ENCODE peak calls at places on chromosomes 6 and 20, in eight cellular contexts. One of them, this sample, is unnamed.
A peak's percentile ranks its signal among the peaks of the same experiment; 100 is the strongest.

GRCh38 chr20:12237772-12238171 is 320.1 kb downstream of the BTBD3 start:
- DNase-seq in heart left ventricle: no peak
- DNase-seq in H54: no peak
- DNase-seq in uterus: peak; percentile 38
- DNase-seq in transverse colon: no peak
- DNase-seq in testis: no peak
- DNase-seq in adrenal gland: no peak
- DNase-seq in A549: no peak
- DNase-seq in this sample: peak; percentile 64

GRCh38 chr20:44691424-44692423 is 23.4 kb upstream of the CCN5 start:
- DNase-seq in transverse colon: no peak
- DNase-seq in A549: no peak
- DNase-seq in uterus: peak; percentile 59
- DNase-seq in heart left ventricle: peak; percentile 85
- DNase-seq in adrenal gland: no peak
- DNase-seq in testis: peak; percentile 59
- DNase-seq in H54: no peak
- DNase-seq in this sample: peak; percentile 79

GRCh38 chr20:40636486-40636885 is 52.5 kb downstream of the MAFB start:
- DNase-seq in testis: no peak
- DNase-seq in uterus: no peak
- DNase-seq in transverse colon: no peak
- DNase-seq in heart left ventricle: no peak
- DNase-seq in A549: no peak
- DNase-seq in H54: no peak
- DNase-seq in adrenal gland: no peak
- DNase-seq in this sample: no peak

GRCh38 chr20:59033616-59034165 is 1.6 kb upstream of the ATP5F1E start:
- DNase-seq in A549: no peak
- DNase-seq in testis: no peak
- DNase-seq in uterus: no peak
- DNase-seq in H54: no peak
- DNase-seq in heart left ventricle: no peak
- DNase-seq in adrenal gland: no peak
- DNase-seq in transverse colon: no peak
- DNase-seq in this sample: no peak

GRCh38 chr6:72784581-72784980 is 162.7 kb downstream of the KCNQ5 start:
- DNase-seq in transverse colon: no peak
- DNase-seq in A549: no peak
- DNase-seq in uterus: no peak
- DNase-seq in adrenal gland: no peak
- DNase-seq in H54: no peak
- DNase-seq in testis: no peak
- DNase-seq in heart left ventricle: no peak
- DNase-seq in this sample: no peak

GRCh38 chr6:152099816-152100618 is 292.5 kb downstream of the ESR1 start:
- DNase-seq in uterus: no peak
- DNase-seq in transverse colon: peak; percentile 10
- DNase-seq in H54: peak; percentile 24
- DNase-seq in adrenal gland: peak; percentile 67
- DNase-seq in testis: no peak
- DNase-seq in A549: no peak
- DNase-seq in heart left ventricle: peak; percentile 60
- DNase-seq in this sample: no peak

GRCh38 chr6:143745160-143746133 is 67.7 kb downstream of the PHACTR2 start:
- DNase-seq in heart left ventricle: no peak
- DNase-seq in uterus: no peak
- DNase-seq in testis: peak; percentile 67
- DNase-seq in A549: peak; percentile 17
- DNase-seq in H54: no peak
- DNase-seq in transverse colon: peak; percentile 62
- DNase-seq in adrenal gland: peak; percentile 69
- DNase-seq in this sample: no peak

GRCh38 chr20:1130058-1130694 is 11.8 kb downstream of the PSMF1 start:
- DNase-seq in uterus: no peak
- DNase-seq in heart left ventricle: no peak
- DNase-seq in transverse colon: no peak
- DNase-seq in H54: no peak
- DNase-seq in adrenal gland: no peak
- DNase-seq in testis: no peak
- DNase-seq in A549: no peak
- DNase-seq in this sample: no peak

GRCh38 chr6:44004136-44004535 is 123.1 kb downstream of the MRPL14 start:
- DNase-seq in adrenal gland: no peak
- DNase-seq in heart left ventricle: no peak
- DNase-seq in testis: no peak
- DNase-seq in H54: peak; percentile 51
- DNase-seq in uterus: no peak
- DNase-seq in transverse colon: no peak
- DNase-seq in A549: no peak
- DNase-seq in this sample: no peak

GRCh38 chr6:41548098-41548840 is 2.1 kb downstream of the FOXP4 start:
- DNase-seq in A549: no peak
- DNase-seq in transverse colon: peak; percentile 26
- DNase-seq in testis: no peak
- DNase-seq in H54: no peak
- DNase-seq in uterus: no peak
- DNase-seq in adrenal gland: no peak
- DNase-seq in heart left ventricle: peak; percentile 68
- DNase-seq in this sample: no peak

GRCh38 chr6:6915219-6915618 is 192.5 kb upstream of the RREB1 start:
- DNase-seq in H54: no peak
- DNase-seq in adrenal gland: no peak
- DNase-seq in testis: no peak
- DNase-seq in transverse colon: no peak
- DNase-seq in A549: no peak
- DNase-seq in heart left ventricle: no peak
- DNase-seq in uterus: no peak
- DNase-seq in this sample: no peak

GRCh38 chr6:150142304-150142656 is 564 bp upstream of the PPP1R14C start:
- DNase-seq in transverse colon: peak; percentile 47
- DNase-seq in uterus: no peak
- DNase-seq in A549: no peak
- DNase-seq in testis: peak; percentile 65
- DNase-seq in heart left ventricle: no peak
- DNase-seq in adrenal gland: no peak
- DNase-seq in H54: peak; percentile 24
- DNase-seq in this sample: no peak

GRCh38 chr20:33578510-33578909 is 83.6 kb upstream of the C20orf144 start:
- DNase-seq in A549: no peak
- DNase-seq in heart left ventricle: no peak
- DNase-seq in transverse colon: no peak
- DNase-seq in H54: no peak
- DNase-seq in testis: no peak
- DNase-seq in uterus: no peak
- DNase-seq in adrenal gland: no peak
- DNase-seq in this sample: no peak

GRCh38 chr6:159098636-159099106 is 53.9 kb upstream of the TAGAP start:
- DNase-seq in H54: no peak
- DNase-seq in heart left ventricle: no peak
- DNase-seq in testis: peak; percentile 20
- DNase-seq in A549: no peak
- DNase-seq in adrenal gland: peak; percentile 48
- DNase-seq in transverse colon: no peak
- DNase-seq in uterus: no peak
- DNase-seq in this sample: no peak

DNA sequence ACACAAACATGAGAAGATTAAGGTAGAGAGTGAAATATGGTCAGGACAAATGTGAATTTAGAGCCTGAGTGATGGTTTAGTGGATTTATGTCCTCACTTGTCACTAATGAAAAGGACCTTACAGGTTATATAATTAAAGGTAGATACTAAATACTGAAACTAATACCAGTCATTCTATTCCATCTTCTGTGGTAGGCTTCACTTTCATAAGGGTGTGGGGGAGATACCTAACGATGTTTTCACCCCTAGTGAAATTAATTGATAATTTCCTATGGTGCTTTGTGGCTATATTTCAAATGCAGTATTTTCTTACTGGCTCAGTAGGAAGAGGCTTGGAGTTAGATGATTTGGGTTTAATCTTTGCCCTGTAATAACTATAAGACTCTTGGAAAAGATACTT is 21.1 kb downstream of the RNF217 start:
- DNase-seq in transverse colon: no peak
- DNase-seq in testis: no peak
- DNase-seq in H54: no peak
- DNase-seq in heart left ventricle: no peak
- DNase-seq in adrenal gland: no peak
- DNase-seq in uterus: no peak
- DNase-seq in A549: no peak
- DNase-seq in this sample: no peak
- TF ChIP-seq POLR2A in transverse colon: no peak
- TF ChIP-seq POLR2A in testis: no peak
- TF ChIP-seq POLR2A in H54: no peak
- TF ChIP-seq POLR2A in heart left ventricle: no peak
- TF ChIP-seq POLR2A in adrenal gland: no peak
- TF ChIP-seq POLR2A in uterus: no peak
- TF ChIP-seq POLR2A in A549: no peak
- TF ChIP-seq POLR2A in this sample: no peak

GRCh38 chr20:49915380-49916145 is at the start of gene SPATA2:
- DNase-seq in A549: peak; percentile 89
- DNase-seq in uterus: peak; percentile 93
- DNase-seq in adrenal gland: peak; percentile 99
- DNase-seq in testis: peak; percentile 99
- DNase-seq in heart left ventricle: peak; percentile 97
- DNase-seq in transverse colon: peak; percentile 97
- DNase-seq in H54: peak; percentile 95
- DNase-seq in this sample: peak; percentile 99

GRCh38 chr20:49914310-49915117 is 815 bp downstream of the SPATA2 start:
- DNase-seq in transverse colon: no peak
- DNase-seq in uterus: no peak
- DNase-seq in adrenal gland: no peak
- DNase-seq in testis: no peak
- DNase-seq in heart left ventricle: no peak
- DNase-seq in A549: no peak
- DNase-seq in H54: peak; percentile 38
- DNase-seq in this sample: no peak

GRCh38 chr20:49918446-49918845 is 3.1 kb upstream of the SPATA2 start:
- DNase-seq in H54: no peak
- DNase-seq in testis: no peak
- DNase-seq in heart left ventricle: no peak
- DNase-seq in uterus: no peak
- DNase-seq in A549: no peak
- DNase-seq in adrenal gland: no peak
- DNase-seq in transverse colon: no peak
- DNase-seq in this sample: peak; percentile 25

GRCh38 chr20:49915118-49915379 is 280 bp downstream of the SPATA2 start:
- DNase-seq in heart left ventricle: no peak
- DNase-seq in uterus: no peak
- DNase-seq in A549: no peak
- DNase-seq in adrenal gland: no peak
- DNase-seq in transverse colon: no peak
- DNase-seq in testis: no peak
- DNase-seq in H54: no peak
- DNase-seq in this sample: no peak

DNA sequence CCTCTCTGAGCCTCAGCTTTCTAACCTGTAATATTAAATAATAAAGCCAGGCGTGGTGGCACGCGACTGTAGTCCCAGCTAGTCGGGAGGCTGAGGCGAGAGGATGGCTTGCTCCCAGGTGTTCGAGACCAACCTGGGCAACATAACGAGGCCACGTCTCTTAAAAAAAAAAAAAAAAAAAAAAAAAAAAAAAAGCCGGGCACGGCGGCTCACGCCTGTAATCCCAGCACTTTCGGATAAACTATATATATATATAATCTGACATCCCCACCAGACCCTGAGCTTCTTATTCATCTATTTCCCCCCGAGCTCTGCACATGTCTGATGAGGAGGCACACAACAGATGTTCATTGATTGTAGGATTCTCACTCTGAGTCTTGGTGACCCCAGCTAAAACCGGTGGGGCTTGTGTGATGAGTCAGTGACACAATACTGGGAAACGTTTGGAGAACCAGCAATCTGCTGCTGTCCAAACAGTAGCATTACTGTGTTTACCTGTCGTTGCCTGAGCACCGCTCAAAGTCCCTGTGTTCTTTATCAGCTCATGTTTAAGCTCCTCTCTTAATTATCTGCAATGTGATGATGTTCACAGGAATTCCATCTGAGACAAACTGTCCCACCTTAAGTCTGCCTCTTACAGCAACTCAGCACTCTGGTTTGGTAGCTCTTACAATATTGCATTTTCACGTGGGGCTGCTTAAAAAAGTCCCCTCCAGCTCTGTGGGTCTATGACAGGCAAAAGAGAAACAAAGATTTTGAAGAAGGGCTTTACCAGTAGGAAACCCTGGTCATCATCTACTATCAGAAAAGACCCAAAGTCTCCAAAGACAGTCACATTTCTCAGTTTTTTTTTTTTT is 1.0 kb upstream of the SPATA2 start:
- DNase-seq in H54: peak; percentile 60
- DNase-seq in transverse colon: peak; percentile 77
- DNase-seq in heart left ventricle: no peak
- DNase-seq in A549: peak; percentile 75
- DNase-seq in adrenal gland: peak; percentile 67
- DNase-seq in uterus: no peak
- DNase-seq in testis: no peak
- DNase-seq in this sample: peak; percentile 43
- TF ChIP-seq POLR2A in H54: no peak
- TF ChIP-seq POLR2A in transverse colon: no peak
- TF ChIP-seq POLR2A in heart left ventricle: no peak
- TF ChIP-seq POLR2A in A549: no peak
- TF ChIP-seq POLR2A in adrenal gland: no peak
- TF ChIP-seq POLR2A in uterus: no peak
- TF ChIP-seq POLR2A in testis: no peak
- TF ChIP-seq POLR2A in this sample: no peak

GRCh38 chr20:52212943-52213342 is 21.4 kb upstream of the ZFP64 start:
- DNase-seq in H54: no peak
- DNase-seq in testis: no peak
- DNase-seq in adrenal gland: no peak
- DNase-seq in A549: no peak
- DNase-seq in uterus: no peak
- DNase-seq in transverse colon: no peak
- DNase-seq in heart left ventricle: no peak
- DNase-seq in this sample: no peak

GRCh38 chr20:52209154-52209571 is 17.6 kb upstream of the ZFP64 start:
- DNase-seq in transverse colon: no peak
- DNase-seq in uterus: no peak
- DNase-seq in A549: no peak
- DNase-seq in testis: no peak
- DNase-seq in H54: no peak
- DNase-seq in adrenal gland: no peak
- DNase-seq in heart left ventricle: no peak
- DNase-seq in this sample: no peak

GRCh38 chr20:52207020-52207810 is 15.6 kb upstream of the ZFP64 start:
- DNase-seq in testis: no peak
- DNase-seq in heart left ventricle: no peak
- DNase-seq in uterus: no peak
- DNase-seq in transverse colon: no peak
- DNase-seq in H54: no peak
- DNase-seq in A549: no peak
- DNase-seq in adrenal gland: peak; percentile 57
- DNase-seq in this sample: no peak

GRCh38 chr20:52210037-52210990 is 18.7 kb upstream of the ZFP64 start:
- DNase-seq in testis: peak; percentile 78
- DNase-seq in transverse colon: no peak
- DNase-seq in uterus: no peak
- DNase-seq in A549: no peak
- DNase-seq in H54: no peak
- DNase-seq in heart left ventricle: no peak
- DNase-seq in adrenal gland: no peak
- DNase-seq in this sample: no peak
- TF ChIP-seq POLR2A in testis: no peak
- TF ChIP-seq POLR2A in transverse colon: no peak
- TF ChIP-seq POLR2A in uterus: no peak
- TF ChIP-seq POLR2A in A549: no peak
- TF ChIP-seq POLR2A in H54: no peak
- TF ChIP-seq POLR2A in heart left ventricle: no peak
- TF ChIP-seq POLR2A in adrenal gland: no peak
- TF ChIP-seq POLR2A in this sample: no peak

GRCh38 chr20:30502670-30503069 is 754.8 kb upstream of the DEFB115 start:
- DNase-seq in uterus: no peak
- DNase-seq in H54: no peak
- DNase-seq in transverse colon: no peak
- DNase-seq in A549: no peak
- DNase-seq in adrenal gland: no peak
- DNase-seq in testis: no peak
- DNase-seq in heart left ventricle: no peak
- DNase-seq in this sample: no peak
- TF ChIP-seq POLR2A in uterus: no peak
- TF ChIP-seq POLR2A in H54: no peak
- TF ChIP-seq POLR2A in transverse colon: no peak
- TF ChIP-seq POLR2A in A549: no peak
- TF ChIP-seq POLR2A in adrenal gland: no peak
- TF ChIP-seq POLR2A in testis: no peak
- TF ChIP-seq POLR2A in heart left ventricle: no peak
- TF ChIP-seq POLR2A in this sample: no peak